ENCODE peak calls at places on chromosomes 7 and 10, in five cellular contexts. One of them, this sample, is unnamed.

GRCh38 chr10:784759-785538 is 95.5 kb upstream of the DIP2C start:
- DNase-seq in SK-N-SH: peak
- DNase-seq in GM12878: no peak
- DNase-seq in A549: peak
- DNase-seq in H1: peak
- DNase-seq in this sample: no peak

GRCh38 chr7:19754521-19755116 is 18.8 kb downstream of the TMEM196 start:
- DNase-seq in SK-N-SH: peak
- DNase-seq in GM12878: peak
- DNase-seq in A549: peak
- DNase-seq in H1: no peak
- DNase-seq in this sample: peak

GRCh38 chr7:105257338-105257737 is 131.4 kb downstream of the SRPK2 start:
- DNase-seq in SK-N-SH: peak
- DNase-seq in GM12878: no peak
- DNase-seq in A549: no peak
- DNase-seq in H1: no peak
- DNase-seq in this sample: no peak

GRCh38 chr10:94315975-94316464 is 46.7 kb downstream of the NOC3L start:
- DNase-seq in SK-N-SH: no peak
- DNase-seq in GM12878: no peak
- DNase-seq in A549: no peak
- DNase-seq in H1: no peak
- DNase-seq in this sample: no peak

GRCh38 chr10:58909881-58910280 is 266.6 kb upstream of the PHYHIPL start:
- DNase-seq in SK-N-SH: no peak
- DNase-seq in GM12878: no peak
- DNase-seq in A549: no peak
- DNase-seq in H1: no peak
- DNase-seq in this sample: no peak

GRCh38 chr10:36109399-36110023 is 467.4 kb upstream of the FZD8 start:
- DNase-seq in SK-N-SH: no peak
- DNase-seq in GM12878: no peak
- DNase-seq in A549: no peak
- DNase-seq in H1: no peak
- DNase-seq in this sample: no peak

GRCh38 chr10:3477683-3478082 is 305.1 kb upstream of the PITRM1 start:
- DNase-seq in SK-N-SH: no peak
- DNase-seq in GM12878: peak
- DNase-seq in A549: peak
- DNase-seq in H1: no peak
- DNase-seq in this sample: no peak

GRCh38 chr7:98168181-98168903 is 42.9 kb upstream of the BHLHA15 start:
- DNase-seq in SK-N-SH: peak
- DNase-seq in GM12878: peak
- DNase-seq in A549: peak
- DNase-seq in H1: peak
- DNase-seq in this sample: peak

GRCh38 chr10:77716943-77717735 is 79.5 kb upstream of the KCNMA1 start:
- DNase-seq in SK-N-SH: no peak
- DNase-seq in GM12878: no peak
- DNase-seq in A549: no peak
- DNase-seq in H1: no peak
- DNase-seq in this sample: no peak

GRCh38 chr7:96407427-96407826 is 85.5 kb upstream of the SLC25A13 start:
- DNase-seq in SK-N-SH: no peak
- DNase-seq in GM12878: no peak
- DNase-seq in A549: no peak
- DNase-seq in H1: no peak
- DNase-seq in this sample: no peak

GRCh38 chr10:103767756-103768155 is 87.6 kb downstream of the SH3PXD2A start:
- DNase-seq in SK-N-SH: no peak
- DNase-seq in GM12878: no peak
- DNase-seq in A549: no peak
- DNase-seq in H1: no peak
- DNase-seq in this sample: no peak

GRCh38 chr10:103766751-103767509 is 88.4 kb downstream of the SH3PXD2A start:
- DNase-seq in SK-N-SH: no peak
- DNase-seq in GM12878: no peak
- DNase-seq in A549: no peak
- DNase-seq in H1: no peak
- DNase-seq in this sample: no peak

GRCh38 chr10:103764296-103765088 is 90.9 kb downstream of the SH3PXD2A start:
- DNase-seq in SK-N-SH: no peak
- DNase-seq in GM12878: no peak
- DNase-seq in A549: no peak
- DNase-seq in H1: no peak
- DNase-seq in this sample: no peak

GRCh38 chr10:103765168-103765567 is 90.2 kb downstream of the SH3PXD2A start:
- DNase-seq in SK-N-SH: no peak
- DNase-seq in GM12878: no peak
- DNase-seq in A549: no peak
- DNase-seq in H1: no peak
- DNase-seq in this sample: no peak

GRCh38 chr10:103765981-103766380 is 89.4 kb downstream of the SH3PXD2A start:
- DNase-seq in SK-N-SH: no peak
- DNase-seq in GM12878: no peak
- DNase-seq in A549: no peak
- DNase-seq in H1: no peak
- DNase-seq in this sample: no peak
- TF ChIP-seq CHD2 in SK-N-SH: no peak
- TF ChIP-seq CHD2 in GM12878: no peak
- TF ChIP-seq CHD2 in A549: no peak
- TF ChIP-seq CHD2 in H1: no peak
- TF ChIP-seq CHD2 in this sample: no peak

DNA sequence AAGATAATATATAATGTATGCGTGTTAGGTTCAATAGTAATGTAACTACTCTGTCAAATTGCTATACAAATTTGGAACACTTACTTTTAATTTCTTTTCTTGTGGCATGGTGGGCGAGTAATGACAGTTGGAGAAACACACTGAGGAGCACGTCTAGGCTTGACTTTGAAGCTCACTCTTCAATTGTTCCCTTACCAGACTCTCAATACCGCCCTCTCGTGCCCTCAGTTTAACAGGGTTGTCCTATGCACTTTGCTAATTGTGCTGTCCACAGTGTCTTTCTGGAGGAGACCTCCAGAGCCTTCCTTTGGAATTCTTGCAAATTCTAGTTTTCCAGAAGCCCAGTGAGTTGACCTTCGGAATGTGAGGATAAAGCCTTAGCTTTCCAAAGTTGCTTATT is 107.2 kb upstream of the RELN start:
- DNase-seq in SK-N-SH: no peak
- DNase-seq in GM12878: no peak
- DNase-seq in A549: peak
- DNase-seq in H1: no peak
- DNase-seq in this sample: peak
- TF ChIP-seq CHD2 in SK-N-SH: no peak
- TF ChIP-seq CHD2 in GM12878: no peak
- TF ChIP-seq CHD2 in A549: no peak
- TF ChIP-seq CHD2 in H1: no peak
- TF ChIP-seq CHD2 in this sample: no peak

GRCh38 chr10:101495324-101495925 is 92.6 kb downstream of the POLL start:
- DNase-seq in SK-N-SH: peak
- DNase-seq in GM12878: no peak
- DNase-seq in A549: peak
- DNase-seq in H1: no peak
- DNase-seq in this sample: peak
- TF ChIP-seq CHD2 in SK-N-SH: no peak
- TF ChIP-seq CHD2 in GM12878: no peak
- TF ChIP-seq CHD2 in A549: no peak
- TF ChIP-seq CHD2 in H1: no peak
- TF ChIP-seq CHD2 in this sample: no peak

GRCh38 chr10:18868919-18869318 is 179.7 kb upstream of the MALRD1 start:
- DNase-seq in SK-N-SH: no peak
- DNase-seq in GM12878: no peak
- DNase-seq in A549: no peak
- DNase-seq in H1: no peak
- DNase-seq in this sample: no peak
- TF ChIP-seq CHD2 in SK-N-SH: no peak
- TF ChIP-seq CHD2 in GM12878: no peak
- TF ChIP-seq CHD2 in A549: no peak
- TF ChIP-seq CHD2 in H1: no peak
- TF ChIP-seq CHD2 in this sample: no peak